ENCODE peak calls at places on chromosome 6, in seven cellular contexts. V is stimulated activated CD4-positive, alpha-beta T cell treated with anti-CD3 and anti-CD28 coated beads, TNF-alpha, amount 100 ng/mL, for 1 hour; E is kidney tubule cell; X is smooth muscle cell of the brain vasculature; W is NCI-H187 treated with DMSO at 0.1 percent for 48 hours; L is GM23248; A is GF-D8. H is an unnamed sample.

GRCh38 chr6:37985355-37985754 is 165.8 kb downstream of the ZFAND3 start:
- DNase-seq in L (no peak), A (no peak), E (no peak), W (no peak), V (no peak), X (no peak), H (no peak)

GRCh38 chr6:138025528-138025941 is 81.7 kb downstream of the PERP start:
- DNase-seq in V (no peak), A (no peak), W (no peak), L (no peak), E (no peak), X (no peak), H (peak)

GRCh38 chr6:46985943-46986342 is 56.2 kb downstream of the ADGRF1 start:
- DNase-seq in V (no peak), X (no peak), E (peak), A (no peak), L (peak), W (no peak), H (peak)

GRCh38 chr6:97292671-97293070 is 9.7 kb upstream of the MMS22L start:
- DNase-seq in L (peak), V (no peak), A (no peak), E (no peak), W (no peak), X (no peak), H (peak)

GRCh38 chr6:90898763-90899162 is 311.9 kb upstream of the MAP3K7 start:
- DNase-seq in V (no peak), L (no peak), W (no peak), A (no peak), E (no peak), X (no peak), H (no peak)

GRCh38 chr6:170019259-170020040 is 268.0 kb downstream of the ERMARD start:
- DNase-seq in W (no peak), X (no peak), L (peak), E (no peak), A (no peak), V (no peak), H (no peak)

GRCh38 chr6:144528605-144529425 is 243.7 kb downstream of the UTRN start:
- DNase-seq in A (no peak), X (no peak), L (peak), W (no peak), V (no peak), E (peak), H (peak)

GRCh38 chr6:109202409-109203264 is 107.3 kb downstream of the CEP57L1 start:
- DNase-seq in V (no peak), W (no peak), A (no peak), L (peak), E (peak), X (no peak), H (peak)

GRCh38 chr6:43942616-43943015 is 172.6 kb downstream of the VEGFA start:
- DNase-seq in W (no peak), V (no peak), E (no peak), L (no peak), X (no peak), A (no peak), H (no peak)

GRCh38 chr6:114346451-114346850 is 3.6 kb upstream of the HS3ST5 start:
- DNase-seq in E (no peak), W (no peak), A (no peak), X (no peak), V (no peak), L (peak), H (no peak)

GRCh38 chr6:101391772-101392560 is 1.5 kb upstream of the GRIK2 start:
- DNase-seq in V (no peak), X (no peak), L (no peak), E (peak), W (no peak), A (no peak), H (peak)

GRCh38 chr6:127966616-127967015 is 65.8 kb upstream of the THEMIS start:
- DNase-seq in L (no peak), W (no peak), V (no peak), A (no peak), X (no peak), E (no peak), H (peak)

GRCh38 chr6:24906314-24906713 is 29.4 kb downstream of the RIPOR2 start:
- DNase-seq in X (no peak), L (no peak), W (no peak), A (no peak), V (no peak), E (no peak), H (no peak)

GRCh38 chr6:40791004-40791403 is 203.8 kb upstream of the LRFN2 start:
- DNase-seq in V (no peak), L (peak), W (no peak), E (peak), A (no peak), X (no peak), H (peak)

GRCh38 chr6:41622210-41622990 is 15.9 kb upstream of the MDFI start:
- DNase-seq in A (no peak), E (no peak), X (no peak), W (no peak), L (no peak), V (no peak), H (no peak)

GRCh38 chr6:2817778-2818443 is 23.8 kb downstream of the SERPINB1 start:
- DNase-seq in L (peak), A (no peak), W (no peak), E (peak), V (no peak), X (no peak), H (peak)

GRCh38 chr6:3209114-3210023 is 18.1 kb downstream of the TUBB2B start:
- DNase-seq in E (peak), W (peak), A (no peak), V (peak), L (peak), X (peak), H (peak)